ENCODE peak calls at places on chromosomes 4 and X, in six cellular contexts. U is right lobe of liver; N is A549; Q is lung; H is aorta; Y is effector memory CD4-positive, alpha-beta T cell. C is an unnamed sample. For H3K4me1, the result is how much of the 10 kb centered on the place peaks cover.

GRCh38 chr4:8229341-8229975 is 30.4 kb downstream of the SH3TC1 start:
- DNase-seq in U (no peak), N (no peak), Q (no peak), H (no peak), Y (no peak), C (no peak)

GRCh38 chrX:155876704-155877103 is 4.4 kb upstream of the VAMP7 start:
- DNase-seq in U (no peak), N (no peak), Q (no peak), H (no peak), Y (no peak), C (no peak)

GRCh38 chr4:127782275-127783025 is at the start of gene HSPA4L:
- DNase-seq in U (peak), N (peak), Q (no peak), H (no peak), Y (peak), C (peak)

GRCh38 chr4:164768516-164768915 is 14.6 kb downstream of the SMIM31 start:
- DNase-seq in U (no peak), N (peak), Q (no peak), H (no peak), Y (no peak), C (no peak)

GRCh38 chr4:73021634-73022033 is 47.9 kb downstream of the COX18 start:
- DNase-seq in U (no peak), N (peak), Q (no peak), H (no peak), Y (no peak), C (peak)

GRCh38 chrX:136032370-136032769 is 47.1 kb downstream of the SLC9A6 start:
- DNase-seq in U (no peak), N (no peak), Q (no peak), H (no peak), Y (no peak), C (no peak)

GRCh38 chrX:147476008-147476407 is 435.7 kb upstream of the FMR1 start:
- DNase-seq in U (no peak), N (peak), Q (no peak), H (no peak), Y (no peak), C (no peak)

GRCh38 chr4:6492027-6492590 is 19.7 kb upstream of the PPP2R2C start:
- DNase-seq in U (no peak), N (no peak), Q (peak), H (no peak), Y (no peak), C (no peak)

GRCh38 chr4:86452323-86452995 is 92.6 kb upstream of the MAPK10 start:
- DNase-seq in U (no peak), N (no peak), Q (no peak), H (no peak), Y (no peak), C (no peak)

GRCh38 chr4:163157157-163157556 is 9.5 kb downstream of the NAF1 start:
- DNase-seq in U (no peak), N (no peak), Q (no peak), H (no peak), Y (no peak), C (no peak)

GRCh38 chrX:17020828-17021821 is 74.7 kb downstream of the REPS2 start:
- DNase-seq in U (no peak), N (no peak), Q (no peak), H (no peak), Y (no peak), C (no peak)

GRCh38 chr4:158016511-158016910 is 156.3 kb downstream of the GASK1B start:
- DNase-seq in U (no peak), N (no peak), Q (no peak), H (no peak), Y (no peak), C (no peak)

GRCh38 chrX:37776283-37776986 is 3.4 kb upstream of the CYBB start:
- DNase-seq in U (no peak), N (no peak), Q (no peak), H (no peak), Y (no peak), C (no peak)

GRCh38 chr4:108126806-108127205 is 41.9 kb downstream of the LEF1 start:
- DNase-seq in U (no peak), N (no peak), Q (no peak), H (no peak), Y (no peak), C (no peak)

GRCh38 chrX:16897445-16897844 is 27.3 kb upstream of the RBBP7 start:
- DNase-seq in U (no peak), N (no peak), Q (no peak), H (no peak), Y (no peak), C (no peak)

GRCh38 chr4:10171055-10171454 is 54.5 kb upstream of the WDR1 start:
- DNase-seq in U (no peak), N (no peak), Q (no peak), H (no peak), Y (no peak), C (peak)

GRCh38 chr4:98664959-98665358 is 6.5 kb upstream of the TSPAN5 start:
- DNase-seq in U (no peak), N (no peak), Q (no peak), H (no peak), Y (no peak), C (no peak)

DNA sequence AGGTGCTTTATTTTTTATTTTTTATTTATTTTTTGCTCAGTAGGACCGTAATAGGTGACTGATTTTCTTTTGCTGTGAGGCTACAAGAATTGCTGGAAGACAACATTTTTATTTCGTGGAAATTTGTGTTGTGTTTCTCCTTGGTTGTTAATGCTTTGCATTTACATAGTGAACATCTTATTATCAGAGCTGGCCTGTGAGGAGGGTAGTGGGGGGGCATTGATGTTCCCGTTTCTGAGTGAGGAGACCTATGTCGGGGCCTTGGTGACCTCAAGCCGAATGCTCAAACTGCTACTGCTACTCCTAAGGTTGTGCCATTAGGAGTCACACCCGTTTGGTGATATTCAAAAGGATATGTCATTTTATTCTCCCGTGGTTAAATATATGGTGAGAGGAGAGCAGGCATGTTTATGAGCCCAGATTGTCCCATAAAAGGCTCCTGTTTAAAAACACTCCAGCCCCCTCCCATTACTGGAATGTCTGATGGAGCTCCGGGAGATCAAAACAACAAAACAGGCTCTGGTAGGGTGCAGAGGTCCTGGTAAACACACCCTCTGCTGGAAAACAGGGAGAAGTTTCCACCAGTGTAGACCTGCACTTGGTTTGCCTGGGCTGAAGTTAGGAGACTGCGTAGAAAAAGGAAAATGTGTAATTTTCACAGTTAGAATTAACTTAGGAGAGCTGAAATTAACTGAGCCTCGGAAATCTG is 5.6 kb downstream of the PDGFRA start:
- DNase-seq in U (no peak), N (no peak), Q (no peak), H (no peak), Y (no peak), C (no peak)
- H3K4me1 ChIP-seq in U (under half), N (under half), Q (under half), H (under half), Y (under half), C (under half)

GRCh38 chr4:39036172-39036571 is 4.0 kb upstream of the TMEM156 start:
- DNase-seq in U (no peak), N (peak), Q (no peak), H (no peak), Y (no peak), C (no peak)
- H3K4me1 ChIP-seq in U (under half), N (half or more), Q (under half), H (under half), Y (under half), C (under half)

GRCh38 chr4:2255501-2256155 is 6.3 kb downstream of the MXD4 start:
- DNase-seq in U (peak), N (no peak), Q (peak), H (peak), Y (no peak), C (no peak)

GRCh38 chr4:2257361-2258001 is 4.4 kb downstream of the MXD4 start:
- DNase-seq in U (no peak), N (no peak), Q (peak), H (peak), Y (no peak), C (no peak)

GRCh38 chr4:2258091-2259035 is 3.5 kb downstream of the MXD4 start:
- DNase-seq in U (peak), N (no peak), Q (no peak), H (peak), Y (no peak), C (no peak)

GRCh38 chr4:2256156-2256731 is 5.7 kb downstream of the MXD4 start:
- DNase-seq in U (peak), N (no peak), Q (peak), H (peak), Y (no peak), C (no peak)

DNA sequence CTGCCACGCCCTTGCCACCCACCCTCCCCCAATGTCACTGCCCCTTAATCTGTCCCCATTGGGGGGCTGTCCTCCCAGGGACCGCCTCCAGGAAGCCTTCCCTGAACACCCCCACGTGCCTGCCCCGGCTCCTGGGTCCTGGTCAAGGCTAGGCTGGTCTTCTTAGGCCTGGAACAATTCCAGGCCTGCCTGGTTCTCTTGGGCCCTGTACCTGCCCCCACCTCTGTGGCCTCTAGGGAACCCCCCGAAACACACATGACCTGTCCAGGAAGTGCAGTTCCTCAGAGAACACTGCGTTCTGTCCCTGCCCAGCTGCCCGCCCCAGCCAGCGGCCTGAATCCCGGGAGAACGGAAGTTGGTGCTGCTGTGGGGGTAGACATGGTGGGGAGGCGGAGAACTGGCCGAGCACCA is 5.1 kb downstream of the MXD4 start:
- DNase-seq in U (peak), N (no peak), Q (peak), H (peak), Y (no peak), C (no peak)
- H3K4me1 ChIP-seq in U (under half), N (under half), Q (under half), H (under half), Y (under half), C (under half)

GRCh38 chr4:26323807-26324206 is 3.0 kb downstream of the RBPJ start:
- DNase-seq in U (no peak), N (no peak), Q (no peak), H (no peak), Y (no peak), C (no peak)
- H3K4me1 ChIP-seq in U (under half), N (under half), Q (under half), H (under half), Y (under half), C (under half)

DNA sequence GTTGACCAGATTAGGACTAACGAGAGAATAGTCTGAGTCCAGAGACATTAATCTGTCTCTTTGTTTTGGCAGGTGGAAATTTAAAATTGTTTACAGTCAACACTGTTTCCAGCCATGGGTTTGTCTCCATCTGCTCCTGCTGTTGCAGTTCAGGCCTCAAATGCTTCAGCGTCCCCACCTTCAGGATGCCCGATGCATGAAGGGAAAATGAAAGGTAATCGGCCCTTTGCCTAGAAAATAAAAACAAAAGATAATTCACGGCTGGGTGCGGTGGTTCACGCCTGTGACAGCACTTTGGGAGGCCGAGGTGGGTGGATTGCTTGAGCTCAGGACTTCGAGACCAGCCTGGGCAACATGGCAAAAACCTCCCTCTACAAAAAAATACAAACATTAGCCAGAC is 815 bp downstream of the HCCS start:
- DNase-seq in U (no peak), N (no peak), Q (no peak), H (no peak), Y (no peak), C (peak)
- H3K4me1 ChIP-seq in U (under half), N (under half), Q (under half), H (under half), Y (under half), C (under half)